ENCODE peak calls at places on chromosome 19, in five cellular contexts. E, I, X, V and R are unnamed samples.

GRCh38 chr19:45976180-45976579 is 2.5 kb upstream of the NOVA2 start:
- DNase-seq in E (no peak), I (no peak), X (no peak), V (peak; percentile 50), R (no peak)

GRCh38 chr19:29497686-29498436 is 27.9 kb upstream of the VSTM2B start:
- DNase-seq in E (no peak), I (no peak), X (no peak), V (no peak), R (no peak)

GRCh38 chr19:4390017-4390861 is 10.1 kb downstream of the SH3GL1 start:
- DNase-seq in E (peak; percentile 17), I (peak; percentile 53), X (peak; percentile 82), V (peak; percentile 87), R (peak; percentile 59)

GRCh38 chr19:46979103-46979769 is 40.4 kb upstream of the NPAS1 start:
- DNase-seq in E (no peak), I (no peak), X (no peak), V (no peak), R (no peak)

GRCh38 chr19:17706750-17707181 is 12.5 kb upstream of the MAP1S start:
- DNase-seq in E (no peak), I (no peak), X (peak; percentile 97), V (peak; percentile 86), R (peak; percentile 45)

GRCh38 chr19:11581740-11582139 is 4.3 kb upstream of the ACP5 start:
- DNase-seq in E (no peak), I (no peak), X (no peak), V (no peak), R (peak; percentile 44)

GRCh38 chr19:46977548-46977947 is 42.1 kb upstream of the NPAS1 start:
- DNase-seq in E (no peak), I (no peak), X (no peak), V (no peak), R (no peak)

GRCh38 chr19:37902668-37903067 is 3.7 kb downstream of the WDR87 start:
- DNase-seq in E (peak; percentile 66), I (peak; percentile 93), X (peak; percentile 85), V (peak; percentile 94), R (peak; percentile 75)

GRCh38 chr19:18802354-18802753 is 11.2 kb upstream of the COMP start:
- DNase-seq in E (no peak), I (peak; percentile 4), X (peak; percentile 89), V (peak; percentile 54), R (no peak)

GRCh38 chr19:8615022-8615421 is 4.5 kb upstream of the ADAMTS10 start:
- DNase-seq in E (no peak), I (no peak), X (no peak), V (no peak), R (peak; percentile 70)

GRCh38 chr19:4909172-4909896 is at the start of gene UHRF1:
- DNase-seq in E (peak; percentile 33), I (peak; percentile 46), X (peak; percentile 41), V (peak; percentile 58), R (peak; percentile 35)

GRCh38 chr19:56837004-56837403 is 3.5 kb downstream of the PEG3 start:
- DNase-seq in E (no peak), I (no peak), X (no peak), V (no peak), R (no peak)

GRCh38 chr19:35000647-35001501 is 751 bp downstream of the GRAMD1A start:
- DNase-seq in E (peak; percentile 56), I (peak; percentile 60), X (peak; percentile 57), V (peak; percentile 43), R (peak; percentile 61)

GRCh38 chr19:16161848-16162247 is 11.5 kb downstream of the CIB3 start:
- DNase-seq in E (peak; percentile 96), I (no peak), X (no peak), V (no peak), R (peak; percentile 77)

GRCh38 chr19:46447006-46447405 is 18.3 kb upstream of the PNMA8C start:
- DNase-seq in E (no peak), I (no peak), X (no peak), V (no peak), R (no peak)

GRCh38 chr19:35272122-35272715 is 3.5 kb downstream of the USF2 start:
- DNase-seq in E (no peak), I (no peak), X (no peak), V (no peak), R (no peak)

GRCh38 chr19:11269408-11269807 is 7.1 kb upstream of the DOCK6 start:
- DNase-seq in E (peak; percentile 29), I (no peak), X (no peak), V (no peak), R (peak; percentile 38)

GRCh38 chr19:45716314-45717130 is 14.2 kb downstream of the FBXO46 start:
- DNase-seq in E (peak; percentile 50), I (peak; percentile 60), X (no peak), V (peak; percentile 40), R (no peak)

GRCh38 chr19:18020212-18021067 is 12.5 kb downstream of the ARRDC2 start:
- DNase-seq in E (no peak), I (peak; percentile 49), X (no peak), V (no peak), R (no peak)

GRCh38 chr19:8654591-8655339 is 24.3 kb downstream of the NFILZ start:
- DNase-seq in E (peak; percentile 16), I (peak; percentile 73), X (peak; percentile 75), V (peak; percentile 82), R (peak; percentile 16)

GRCh38 chr19:12365372-12366162 is at the start of gene ZNF442:
- DNase-seq in E (peak; percentile 93), I (peak; percentile 98), X (peak; percentile 99), V (peak; percentile 100), R (peak; percentile 95)

GRCh38 chr19:7083076-7083956 is 13.8 kb downstream of the ZNF557 start:
- DNase-seq in E (peak; percentile 16), I (no peak), X (no peak), V (no peak), R (peak; percentile 39)

GRCh38 chr19:7074705-7075282 is 5.3 kb downstream of the ZNF557 start:
- DNase-seq in E (no peak), I (no peak), X (no peak), V (no peak), R (no peak)

GRCh38 chr19:7076151-7076550 is 6.6 kb downstream of the ZNF557 start:
- DNase-seq in E (no peak), I (no peak), X (no peak), V (no peak), R (no peak)

GRCh38 chr19:7072541-7072940 is 3.0 kb downstream of the ZNF557 start:
- DNase-seq in E (no peak), I (no peak), X (no peak), V (no peak), R (no peak)

DNA sequence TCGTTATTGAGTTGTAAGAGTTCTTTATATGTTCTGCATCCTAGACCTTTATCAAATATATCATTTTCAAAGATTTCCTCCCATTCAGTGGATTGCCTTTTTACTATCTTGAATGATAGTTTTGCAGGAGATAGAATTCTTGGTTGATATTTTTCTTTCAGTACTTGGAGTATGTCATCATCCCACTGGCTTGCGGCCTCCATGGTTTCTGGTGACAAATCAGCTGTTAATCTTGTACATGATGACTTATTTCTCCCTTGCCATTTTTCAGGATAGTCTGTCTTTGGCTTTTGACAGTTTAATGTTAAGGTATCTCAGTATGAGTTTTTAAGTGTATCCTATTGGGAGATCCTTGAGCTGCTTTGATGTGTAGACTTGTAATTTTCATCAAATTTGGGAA is 8.5 kb downstream of the ZNF557 start:
- DNase-seq in E (no peak), I (no peak), X (no peak), V (no peak), R (no peak)
- H3K9me3 ChIP-seq in E (peaks cover 48% of the 10 kb centered on the region), I (peaks cover 55% of the 10 kb centered on the region), X (peaks cover 62% of the 10 kb centered on the region), V (peaks cover 29% of the 10 kb centered on the region), R (peaks cover 16% of the 10 kb centered on the region)

DNA sequence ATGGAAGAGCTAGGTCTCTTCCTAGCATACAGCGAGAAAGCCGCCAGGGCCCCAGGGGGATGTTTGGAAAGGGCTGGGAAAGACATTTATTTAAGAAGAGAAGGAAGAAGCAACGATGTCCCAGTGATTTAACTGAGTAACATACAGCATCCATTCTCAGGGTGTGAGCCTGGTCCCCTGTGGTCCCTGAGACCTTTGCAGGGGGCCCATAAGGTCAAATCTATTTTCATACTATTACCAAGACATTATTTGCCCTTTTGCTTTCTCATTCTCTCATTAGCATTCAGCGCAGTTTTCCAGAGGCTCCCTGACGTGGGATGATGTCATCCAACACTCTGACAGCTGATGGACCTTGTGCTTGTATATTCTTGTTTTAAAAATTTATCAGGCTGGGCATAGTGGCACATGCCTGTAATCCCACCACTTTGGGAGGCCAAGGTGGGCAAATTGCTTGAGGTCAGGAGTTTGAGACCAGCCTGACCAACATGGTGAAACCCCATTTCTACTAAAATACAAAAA is 18.3 kb upstream of the HNRNPUL1 start:
- DNase-seq in E (no peak), I (no peak), X (no peak), V (no peak), R (no peak)
- H3K79me2 ChIP-seq in E (no peaks in the 10 kb centered on the region), I (no peaks in the 10 kb centered on the region), X (no peaks in the 10 kb centered on the region), V (no peaks in the 10 kb centered on the region), R (peaks cover 18% of the 10 kb centered on the region)

DNA sequence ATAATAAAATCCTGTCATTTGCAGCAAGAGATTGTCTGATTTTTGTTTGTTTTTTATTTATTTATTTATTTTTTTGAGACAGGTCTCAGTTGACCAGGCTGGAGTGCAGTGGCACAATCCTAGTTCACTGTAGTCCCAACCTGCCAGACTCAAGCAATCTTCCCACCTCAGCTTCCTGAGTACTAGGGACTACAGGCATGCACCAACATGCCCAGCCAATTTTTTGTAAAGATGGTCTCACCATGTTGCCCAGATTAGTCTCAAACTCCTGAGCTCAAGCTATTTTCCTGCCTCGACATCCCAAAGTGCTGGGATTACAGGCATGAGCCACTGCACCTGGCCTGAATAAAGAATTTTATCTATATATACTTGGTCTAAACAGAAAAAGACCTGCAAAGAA is 17.6 kb downstream of the ZNF233 start:
- DNase-seq in E (no peak), I (no peak), X (no peak), V (no peak), R (no peak)
- H3K9me3 ChIP-seq in E (peaks cover 12% of the 10 kb centered on the region), I (peaks cover 3% of the 10 kb centered on the region), X (peaks cover 8% of the 10 kb centered on the region), V (peaks cover 6% of the 10 kb centered on the region), R (no peaks in the 10 kb centered on the region)

GRCh38 chr19:58307736-58308135 is 2.6 kb downstream of the ERVK3-1 start:
- DNase-seq in E (no peak), I (no peak), X (no peak), V (no peak), R (no peak)
- H3K79me2 ChIP-seq in E (peaks cover 57% of the 10 kb centered on the region), I (peaks cover 39% of the 10 kb centered on the region), X (no peaks in the 10 kb centered on the region), V (peaks cover 27% of the 10 kb centered on the region), R (peaks cover 12% of the 10 kb centered on the region)

DNA sequence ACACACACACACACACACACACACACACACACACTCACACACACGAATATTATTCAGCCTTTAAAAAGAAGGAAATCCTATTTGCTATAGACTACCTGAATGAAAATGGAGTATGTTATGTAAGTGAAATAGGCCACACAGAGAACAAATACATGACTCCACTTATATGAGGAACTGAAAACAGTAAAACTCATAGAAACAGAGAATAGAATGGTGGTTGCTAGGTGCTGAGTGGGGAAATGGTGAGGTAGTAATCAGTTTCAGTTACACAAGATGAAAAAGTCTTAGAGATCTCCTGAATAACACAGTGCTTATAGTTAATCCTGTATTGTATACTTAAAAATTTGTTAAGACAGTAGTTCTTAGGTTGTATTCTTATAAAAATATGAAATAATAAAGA is 8.2 kb downstream of the ZNF677 start:
- DNase-seq in E (no peak), I (no peak), X (no peak), V (no peak), R (no peak)
- H3K9me3 ChIP-seq in E (peaks cover 32% of the 10 kb centered on the region), I (peaks cover 61% of the 10 kb centered on the region), X (peaks cover 36% of the 10 kb centered on the region), V (peaks cover 40% of the 10 kb centered on the region), R (peaks cover 2% of the 10 kb centered on the region)

DNA sequence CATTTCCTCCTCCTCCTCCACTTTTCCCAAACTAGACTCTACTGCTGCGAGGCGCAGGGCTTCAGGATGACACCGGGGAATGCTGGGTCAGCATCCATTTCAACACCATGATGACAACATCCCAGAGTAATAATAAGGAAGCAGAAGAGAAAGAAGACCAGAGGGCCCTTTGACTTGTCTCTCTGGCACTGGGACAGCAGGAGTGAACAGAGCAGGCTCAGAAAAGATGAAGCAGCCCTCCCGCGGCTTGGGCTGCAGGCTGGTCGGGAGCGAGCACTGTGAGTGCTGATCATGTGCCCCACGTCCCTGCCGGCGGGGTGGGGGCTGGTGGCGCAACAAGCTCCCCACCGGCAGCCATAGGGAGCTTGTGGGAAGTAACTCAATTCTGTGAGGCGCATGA is 30.5 kb downstream of the RANBP3 start:
- DNase-seq in E (no peak), I (peak; percentile 48), X (no peak), V (no peak), R (peak; percentile 80)
- H3K79me2 ChIP-seq in E (peaks cover 94% of the 10 kb centered on the region), I (peaks cover 97% of the 10 kb centered on the region), X (peaks cover 3% of the 10 kb centered on the region), V (peaks cover 95% of the 10 kb centered on the region), R (peaks cover 56% of the 10 kb centered on the region)